ENCODE peak calls at places on chromosomes 7 and 10, in six cellular contexts. U is endothelial cell of umbilical vein, R is A549, N is K562, P is GM12878, J is HepG2. D is an unnamed sample.

GRCh38 chr7:116086547-116086946 is 56.0 kb upstream of the TFEC start:
- DNase-seq in P (no peak), U (no peak), J (no peak), R (no peak), N (no peak), D (no peak)

GRCh38 chr10:131210181-131210580 is 101.3 kb downstream of the TCERG1L start:
- DNase-seq in P (no peak), N (no peak), R (no peak), J (no peak), U (no peak), D (no peak)

GRCh38 chr7:149778696-149779501 is 5.5 kb upstream of the ZNF467 start:
- DNase-seq in U (no peak), J (no peak), P (no peak), N (no peak), R (no peak), D (no peak)

GRCh38 chr10:78925800-78926319 is 142.9 kb upstream of the ZMIZ1 start:
- DNase-seq in N (peak), U (no peak), P (no peak), R (peak), J (no peak), D (peak)

GRCh38 chr10:24513155-24513554 is 210.5 kb downstream of the ARHGAP21 start:
- DNase-seq in J (no peak), N (peak), P (no peak), R (peak), U (no peak), D (peak)

GRCh38 chr7:4665661-4666060 is 16.4 kb upstream of the FOXK1 start:
- DNase-seq in P (no peak), J (no peak), R (peak), N (no peak), U (peak), D (peak)

GRCh38 chr10:31320179-31320597 is 1.2 kb downstream of the ZEB1 start:
- DNase-seq in N (peak), U (no peak), R (peak), J (no peak), P (no peak), D (peak)

GRCh38 chr10:133140417-133141143 is 19.4 kb upstream of the KNDC1 start:
- DNase-seq in N (no peak), U (no peak), R (no peak), P (no peak), J (no peak), D (no peak)

GRCh38 chr10:110010076-110011069 is 2.6 kb downstream of the ADD3 start:
- DNase-seq in J (peak), P (peak), R (no peak), U (no peak), N (peak), D (peak)

GRCh38 chr10:110783509-110784103 is 88.1 kb upstream of the PDCD4 start:
- DNase-seq in J (no peak), N (no peak), P (no peak), U (no peak), R (no peak), D (peak)

GRCh38 chr10:68086910-68087309 is 11.8 kb upstream of the HERC4 start:
- DNase-seq in P (no peak), N (no peak), U (no peak), J (no peak), R (no peak), D (no peak)

GRCh38 chr10:43026039-43026973 is 50.6 kb upstream of the RET start:
- DNase-seq in R (no peak), U (no peak), P (no peak), J (no peak), N (no peak), D (no peak)

GRCh38 chr7:23356726-23357125 is 57.6 kb downstream of the MALSU1 start:
- DNase-seq in U (no peak), R (no peak), N (no peak), J (no peak), P (no peak), D (no peak)

GRCh38 chr10:102542800-102543418 is 39.1 kb downstream of the SUFU start:
- DNase-seq in R (no peak), J (no peak), P (no peak), U (no peak), N (no peak), D (no peak)
- TF ChIP-seq MAX in R (no peak), J (no peak), P (no peak), U (no peak), N (no peak), D (no peak)

DNA sequence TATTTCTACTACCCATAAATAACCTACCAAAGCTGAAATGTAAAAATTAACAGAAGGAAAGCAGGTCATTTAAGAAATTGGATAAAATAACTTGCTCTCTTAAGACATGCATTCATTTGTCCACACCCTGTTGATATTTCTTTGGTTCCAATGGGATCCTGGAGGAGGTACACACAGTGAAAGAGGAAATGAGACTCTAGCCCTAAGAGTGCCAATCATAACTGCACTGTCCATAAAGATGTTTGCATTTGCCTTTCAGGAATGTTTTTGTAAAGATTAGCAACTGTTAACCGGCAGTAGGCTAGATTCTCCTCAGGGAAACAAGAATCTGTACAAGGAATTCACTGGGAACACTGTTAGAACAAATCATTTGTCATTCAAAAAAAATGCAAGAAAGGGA is 61.0 kb downstream of the MEOX2 start:
- DNase-seq in N (no peak), P (no peak), J (no peak), U (peak), R (peak), D (no peak)
- TF ChIP-seq MYC in N (no peak), P (no peak), J (no peak), U (no peak), R (no peak), D (no peak)

GRCh38 chr7:106604974-106605373 is 56.0 kb downstream of the CCDC71L start:
- DNase-seq in N (no peak), J (no peak), U (no peak), P (no peak), R (no peak), D (no peak)
- TF ChIP-seq MAX in N (no peak), J (no peak), U (no peak), P (no peak), R (no peak), D (no peak)

GRCh38 chr10:126508535-126509040 is 120.3 kb upstream of the ADAM12 start:
- DNase-seq in J (no peak), N (no peak), P (no peak), R (no peak), U (no peak), D (no peak)
- TF ChIP-seq MYC in J (no peak), N (no peak), P (no peak), R (no peak), U (no peak), D (no peak)

GRCh38 chr7:25553580-25554274 is 325.4 kb upstream of the NPVF start:
- DNase-seq in R (no peak), U (no peak), P (no peak), N (no peak), J (no peak), D (no peak)

GRCh38 chr7:25559581-25560367 is 331.5 kb upstream of the NPVF start:
- DNase-seq in P (no peak), U (no peak), N (no peak), J (no peak), R (no peak), D (no peak)

GRCh38 chr7:25557930-25558329 is 329.6 kb upstream of the NPVF start:
- DNase-seq in U (no peak), R (no peak), P (no peak), N (no peak), J (no peak), D (no peak)

GRCh38 chr7:25558605-25559004 is 330.3 kb upstream of the NPVF start:
- DNase-seq in N (no peak), U (no peak), R (no peak), P (no peak), J (no peak), D (no peak)

DNA sequence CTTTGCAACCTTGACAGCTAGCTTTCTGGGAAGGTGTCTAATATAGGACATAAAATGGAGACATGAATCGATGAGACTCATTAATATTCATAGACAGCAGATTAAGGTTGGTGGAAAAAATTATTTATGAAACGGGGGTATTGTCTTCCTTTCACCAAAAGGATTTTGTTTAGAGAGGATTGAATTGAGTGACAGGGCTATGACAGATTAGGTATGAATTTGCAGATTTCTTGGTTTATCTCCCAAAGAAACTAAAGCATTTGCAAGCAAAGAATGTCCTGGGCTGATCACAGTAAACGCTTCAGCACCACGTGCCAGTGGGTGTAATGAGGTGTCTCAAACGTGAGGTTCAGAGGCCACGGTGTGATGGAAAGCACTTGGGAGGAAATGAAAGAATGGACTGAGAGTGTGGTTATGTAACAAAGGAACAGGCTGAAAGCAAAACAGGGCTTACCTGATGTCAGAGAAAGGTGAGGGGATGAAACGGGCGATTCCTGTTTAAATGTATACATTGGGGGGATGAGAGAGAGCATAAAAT is 329.2 kb upstream of the NPVF start:
- DNase-seq in N (no peak), R (no peak), U (no peak), J (no peak), P (no peak), D (no peak)
- TF ChIP-seq MAX in N (no peak), R (no peak), U (no peak), J (no peak), P (no peak), D (no peak)

DNA sequence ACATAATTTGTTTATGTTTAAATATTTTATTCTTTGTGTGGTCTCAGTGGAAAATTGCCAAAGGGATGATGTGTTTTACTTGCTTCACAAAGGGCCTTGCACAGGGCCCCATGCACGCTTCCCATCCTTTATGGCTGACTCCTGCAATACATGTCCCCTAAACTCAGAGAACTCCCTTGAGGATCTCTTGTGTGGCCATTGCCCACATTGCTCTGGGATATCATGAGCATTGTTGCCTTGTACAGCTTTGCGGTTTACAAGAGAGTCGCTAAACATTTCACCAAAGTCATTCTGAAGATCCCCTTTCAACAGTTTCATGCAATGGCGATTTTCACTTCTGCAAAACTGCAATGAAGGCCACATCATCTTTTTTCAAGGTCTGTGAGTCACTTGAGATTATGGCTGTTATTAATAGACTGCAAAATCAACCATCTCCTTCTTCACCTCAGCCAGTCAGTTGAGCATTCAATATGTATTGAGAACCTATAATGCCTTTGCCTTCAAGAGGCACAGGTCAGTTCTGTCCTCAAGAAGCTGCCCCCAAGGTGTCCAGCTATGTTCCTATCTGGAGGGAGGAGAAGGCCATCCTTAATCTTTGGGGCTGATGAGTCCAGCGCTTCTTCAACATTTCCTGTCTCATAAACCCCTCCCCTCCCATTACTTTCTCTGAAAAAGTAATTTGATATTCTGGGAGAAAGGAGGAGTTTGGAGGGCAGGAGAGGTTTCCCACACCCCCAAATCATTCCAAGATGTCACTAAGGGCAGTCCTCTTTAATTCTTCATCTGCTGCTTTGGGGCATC is 108.1 kb downstream of the CCDC71L start:
- DNase-seq in J (no peak), U (no peak), N (peak), R (no peak), P (peak), D (peak)
- TF ChIP-seq MYC in J (no peak), U (no peak), N (peak), R (no peak), P (no peak), D (no peak)

GRCh38 chr7:47264021-47264651 is 317.8 kb downstream of the TNS3 start:
- DNase-seq in J (no peak), R (no peak), P (no peak), U (no peak), N (no peak), D (no peak)

GRCh38 chr7:47265621-47266020 is 316.3 kb downstream of the TNS3 start:
- DNase-seq in N (no peak), P (no peak), R (no peak), U (no peak), J (no peak), D (no peak)

GRCh38 chr7:47266799-47267198 is 315.1 kb downstream of the TNS3 start:
- DNase-seq in J (peak), R (peak), N (peak), P (no peak), U (no peak), D (no peak)

GRCh38 chr7:47267346-47267745 is 314.6 kb downstream of the TNS3 start:
- DNase-seq in R (no peak), P (no peak), N (no peak), U (no peak), J (no peak), D (no peak)

DNA sequence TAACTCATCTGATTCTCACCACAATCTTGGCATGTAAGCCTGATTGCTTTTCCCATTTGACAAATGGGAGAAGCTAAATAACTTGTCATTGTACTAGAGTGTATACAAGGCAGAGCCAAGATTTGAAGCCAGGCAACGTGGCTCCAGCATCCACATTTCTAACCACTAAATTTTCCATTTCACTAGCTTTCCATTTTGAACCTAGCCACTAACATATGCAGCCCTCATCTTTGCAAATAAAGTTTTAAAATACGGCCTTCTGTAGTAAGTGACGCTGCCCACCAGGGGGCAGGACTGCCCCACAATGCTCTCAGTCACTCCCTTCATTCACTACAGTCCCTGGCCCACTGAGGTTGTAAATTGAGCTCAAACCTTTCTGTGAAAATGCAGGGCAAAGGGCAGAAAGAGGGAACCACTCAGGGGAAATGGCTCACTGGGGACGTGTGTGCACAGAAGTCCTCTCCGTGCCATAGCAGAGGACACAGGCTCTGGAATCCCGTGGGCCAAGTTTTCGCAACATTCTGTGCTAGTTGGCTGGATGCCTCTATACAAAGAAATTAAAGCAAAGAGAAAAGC is 315.7 kb downstream of the TNS3 start:
- DNase-seq in U (peak), J (peak), R (peak), N (peak), P (peak), D (peak)
- TF ChIP-seq MAX in U (no peak), J (peak), R (no peak), N (no peak), P (no peak), D (peak)